ENCODE peak calls at places on chromosomes 7 and 10, in four cellular contexts. B is left ventricle myocardium inferior, L is H9, Q is right atrium auricular region. F is an unnamed sample. For H3K4me1, the result is how much of the 10 kb centered on the place peaks cover.

GRCh38 chr7:40447345-40447744 is 312.5 kb downstream of the SUGCT start:
- DNase-seq in B (no peak), L (no peak), Q (no peak), F (no peak)

GRCh38 chr7:41114166-41114565 is 588.7 kb downstream of the INHBA start:
- DNase-seq in B (no peak), L (no peak), Q (no peak), F (no peak)

GRCh38 chr7:149284343-149284742 is 22.3 kb downstream of the ZNF783 start:
- DNase-seq in B (no peak), L (no peak), Q (no peak), F (no peak)

GRCh38 chr7:69598081-69598486 is at the start of gene AUTS2:
- DNase-seq in B (peak), L (peak), Q (peak), F (peak)

GRCh38 chr7:30782690-30783089 is 11.5 kb downstream of the MINDY4 start:
- DNase-seq in B (no peak), L (no peak), Q (no peak), F (no peak)

GRCh38 chr7:94378396-94378795 is 16.3 kb upstream of the COL1A2 start:
- DNase-seq in B (no peak), L (no peak), Q (no peak), F (no peak)

GRCh38 chr7:71618281-71618680 is 486.3 kb downstream of the GALNT17 start:
- DNase-seq in B (no peak), L (no peak), Q (no peak), F (no peak)

GRCh38 chr7:39085590-39086049 is 107.9 kb downstream of the POU6F2 start:
- DNase-seq in B (no peak), L (peak), Q (no peak), F (no peak)

GRCh38 chr10:78944658-78945333 is 124.0 kb upstream of the ZMIZ1 start:
- DNase-seq in B (peak), L (no peak), Q (no peak), F (no peak)

GRCh38 chr10:94403823-94404228 is 1.5 kb downstream of the TBC1D12 start:
- DNase-seq in B (no peak), L (no peak), Q (no peak), F (no peak)

GRCh38 chr10:13587367-13587766 is 602 bp downstream of the PRPF18 start:
- DNase-seq in B (no peak), L (no peak), Q (no peak), F (no peak)

GRCh38 chr7:75951506-75951905 is 36.6 kb downstream of the POR start:
- DNase-seq in B (peak), L (no peak), Q (peak), F (no peak)

GRCh38 chr7:69893915-69894314 is 295.6 kb downstream of the AUTS2 start:
- DNase-seq in B (no peak), L (no peak), Q (no peak), F (no peak)

GRCh38 chr7:132255898-132256297 is 320.4 kb downstream of the PLXNA4 start:
- DNase-seq in B (peak), L (no peak), Q (peak), F (no peak)

GRCh38 chr10:5818894-5819293 is 5.7 kb upstream of the GDI2 start:
- DNase-seq in B (no peak), L (no peak), Q (no peak), F (no peak)

GRCh38 chr10:115436999-115437398 is 343.8 kb downstream of the ATRNL1 start:
- DNase-seq in B (no peak), L (no peak), Q (no peak), F (no peak)

GRCh38 chr7:100901921-100902332 is 6.2 kb upstream of the ACHE start:
- DNase-seq in B (no peak), L (no peak), Q (no peak), F (no peak)

GRCh38 chr10:665579-666091 is 23.8 kb downstream of the DIP2C start:
- DNase-seq in B (peak), L (no peak), Q (peak), F (no peak)

GRCh38 chr7:33667261-33667660 is 238.1 kb upstream of the BMPER start:
- DNase-seq in B (no peak), L (no peak), Q (no peak), F (no peak)

GRCh38 chr10:119562097-119562496 is 19.6 kb upstream of the RGS10 start:
- DNase-seq in B (no peak), L (no peak), Q (no peak), F (no peak)

GRCh38 chr10:84820121-84820520 is 491.7 kb downstream of the CCSER2 start:
- DNase-seq in B (no peak), L (no peak), Q (no peak), F (no peak)
- TF ChIP-seq CTCF in B (no peak), L (no peak), Q (no peak), F (no peak)

GRCh38 chr7:32044739-32045138 is 25.5 kb downstream of the PDE1C start:
- DNase-seq in B (no peak), L (no peak), Q (no peak), F (no peak)
- H3K27ac ChIP-seq in B (peak), L (no peak), Q (no peak), F (no peak)

DNA sequence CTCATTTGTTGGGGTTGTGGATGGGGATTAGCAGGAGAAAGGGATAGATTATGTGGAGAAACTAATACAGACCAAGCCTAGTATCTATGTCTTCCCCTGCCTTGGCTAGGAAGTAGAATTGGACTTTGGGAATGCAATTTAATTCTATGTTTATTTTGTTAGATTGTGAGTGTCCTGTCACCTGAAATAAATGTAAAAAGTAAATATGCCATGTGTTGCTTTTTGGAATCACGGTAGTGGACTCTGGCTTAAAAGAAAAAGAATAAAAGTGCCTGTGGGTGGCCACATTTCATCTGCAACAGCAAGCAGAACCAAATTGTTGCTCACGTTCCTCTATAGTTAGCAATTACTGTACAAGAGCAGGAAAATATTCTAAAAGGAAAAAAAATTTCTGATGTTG is 42.3 kb downstream of the TET1 start:
- DNase-seq in B (no peak), L (no peak), Q (no peak), F (no peak)
- H3K4me1 ChIP-seq in B (under half), L (under half), Q (under half), F (under half)

GRCh38 chr10:87863102-87863943 is at the start of the genes KLLN and PTEN:
- DNase-seq in B (peak), L (peak), Q (peak), F (peak)
- TF ChIP-seq CTCF in B (no peak), L (no peak), Q (no peak), F (no peak)

GRCh38 chr10:77245953-77246352 is 391.7 kb downstream of the KCNMA1 start:
- DNase-seq in B (no peak), L (no peak), Q (no peak), F (no peak)
- H3K27ac ChIP-seq in B (no peak), L (no peak), Q (no peak), F (peak)

DNA sequence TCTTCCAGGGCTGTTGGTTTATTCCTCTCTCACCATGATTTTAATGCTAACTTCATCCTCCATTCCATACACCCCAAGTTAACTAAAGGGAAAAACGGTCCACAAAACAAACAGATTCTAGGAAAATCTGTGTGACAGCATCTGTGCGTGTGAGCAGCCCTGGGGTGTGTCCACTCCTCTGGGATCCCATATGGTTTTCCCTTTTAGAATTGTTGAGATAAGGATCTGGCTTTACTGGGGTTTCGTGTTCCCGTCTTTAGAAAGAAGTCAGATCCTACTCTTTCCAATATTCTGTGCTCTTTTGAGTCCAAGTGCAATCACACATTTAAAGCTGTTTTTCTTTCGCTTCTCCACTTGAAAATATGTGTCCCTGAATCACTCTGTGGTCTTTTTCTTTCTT is 257.1 kb downstream of the KLF6 start:
- DNase-seq in B (no peak), L (no peak), Q (no peak), F (no peak)
- H3K4me1 ChIP-seq in B (under half), L (under half), Q (under half), F (under half)

GRCh38 chr7:1812693-1813393 is 142.8 kb downstream of the ELFN1 start:
- DNase-seq in B (no peak), L (no peak), Q (peak), F (no peak)
- TF ChIP-seq CTCF in B (peak), L (peak), Q (peak), F (no peak)

DNA sequence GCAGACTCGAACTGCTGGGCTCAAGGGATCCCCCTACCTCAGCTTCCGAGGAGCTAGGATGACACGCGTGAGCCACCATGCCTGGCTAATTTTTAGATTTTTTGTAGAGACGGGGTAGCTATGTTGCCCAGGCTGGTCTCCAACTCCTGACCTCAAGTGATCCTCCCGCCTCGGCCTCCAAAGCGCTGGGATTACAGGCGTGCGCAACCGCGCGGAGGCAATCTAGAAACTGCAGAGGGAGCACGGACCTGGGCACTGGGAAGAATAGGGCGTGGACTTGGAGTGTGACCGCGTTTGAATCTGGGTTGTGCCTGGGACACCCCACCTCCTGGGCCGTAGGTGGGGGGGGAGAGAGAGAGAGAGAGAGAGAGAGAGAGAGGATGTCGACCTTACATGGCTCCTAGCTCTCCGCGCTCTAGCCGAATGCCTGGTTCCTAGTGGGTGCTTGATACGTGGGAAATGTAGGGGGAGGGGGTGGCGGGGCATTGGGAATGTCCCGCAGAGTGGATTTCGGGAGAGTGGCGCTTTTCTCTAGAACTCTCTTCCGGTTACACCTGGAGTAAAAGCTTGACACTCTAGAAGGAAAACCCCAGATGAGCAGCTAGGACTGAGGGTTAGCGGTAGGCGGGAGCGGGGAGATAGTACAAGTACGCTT is 1.2 kb upstream of the MAP3K8 start:
- DNase-seq in B (peak), L (peak), Q (peak), F (no peak)
- H3K27ac ChIP-seq in B (peak), L (no peak), Q (peak), F (peak)

F was measured in esophagus squamous epithelium.